ENCODE peak calls at places on chromosome 21, in ten cellular contexts. U, A, H, N, S, L, I, K, R and E are unnamed samples.

GRCh38 chr21:15414057-15414456 is 315.7 kb upstream of the USP25 start:
- DNase-seq in U (no peak), A (no peak), H (no peak), N (no peak), S (no peak), L (no peak), I (no peak), K (no peak), R (no peak), E (no peak)

GRCh38 chr21:44407493-44407892 is 47.8 kb upstream of the LRRC3 start:
- DNase-seq in U (no peak), A (no peak), H (no peak), N (no peak), S (no peak), L (no peak), I (no peak), K (peak; percentile 71), R (no peak), E (no peak)

GRCh38 chr21:27818847-27819246 is 852.0 kb upstream of the ADAMTS5 start:
- DNase-seq in U (no peak), A (no peak), H (no peak), N (peak; percentile 27), S (no peak), L (peak; percentile 28), I (no peak), K (no peak), R (no peak), E (no peak)

GRCh38 chr21:38531610-38532009 is 33.3 kb upstream of the ERG start:
- DNase-seq in U (no peak), A (no peak), H (peak; percentile 35), N (peak; percentile 47), S (no peak), L (peak; percentile 11), I (no peak), K (no peak), R (no peak), E (no peak)

GRCh38 chr21:28016571-28016970 is 976.1 kb downstream of the LTN1 start:
- DNase-seq in U (peak; percentile 2), A (no peak), H (no peak), N (no peak), S (no peak), L (peak; percentile 7), I (no peak), K (no peak), R (no peak), E (no peak)

GRCh38 chr21:36321325-36322082 is 1.5 kb downstream of the MORC3 start:
- DNase-seq in U (peak; percentile 9), A (peak; percentile 14), H (no peak), N (no peak), S (no peak), L (peak; percentile 43), I (no peak), K (no peak), R (no peak), E (no peak)

GRCh38 chr21:26624983-26625519 is 52.0 kb upstream of the CYYR1 start:
- DNase-seq in U (no peak), A (no peak), H (no peak), N (no peak), S (no peak), L (no peak), I (no peak), K (no peak), R (no peak), E (no peak)

GRCh38 chr21:28867401-28867800 is 125.3 kb downstream of the LTN1 start:
- DNase-seq in U (no peak), A (no peak), H (no peak), N (no peak), S (no peak), L (no peak), I (no peak), K (no peak), R (no peak), E (no peak)